ENCODE peak calls at places on chromosomes 3 and 15, in eight cellular contexts. N, B, H, J, C, U, I and W are unnamed samples.

GRCh38 chr3:114756506-114757279 is 390.4 kb downstream of the ZBTB20 start:
- DNase-seq in U (no peak), B (no peak), H (no peak), J (no peak), N (no peak), I (no peak), C (no peak), W (peak; percentile 68)

GRCh38 chr15:100849021-100849831 is 30.4 kb upstream of the ALDH1A3 start:
- DNase-seq in J (peak; percentile 37), C (peak; percentile 85), B (peak; percentile 32), I (peak; percentile 72), U (peak; percentile 30), N (no peak), H (peak; percentile 54), W (peak; percentile 77)

GRCh38 chr3:27591321-27591711 is 107.1 kb upstream of the SLC4A7 start:
- DNase-seq in H (no peak), C (no peak), U (no peak), J (no peak), B (no peak), N (no peak), I (no peak), W (no peak)

GRCh38 chr3:169264711-169265110 is 398.8 kb downstream of the MECOM start:
- DNase-seq in H (peak; percentile 96), C (peak; percentile 72), N (no peak), U (no peak), I (no peak), J (peak; percentile 70), B (no peak), W (no peak)

GRCh38 chr15:51094606-51095569 is at the start of gene TNFAIP8L3:
- DNase-seq in H (peak; percentile 20), I (no peak), U (no peak), N (peak; percentile 78), J (no peak), B (no peak), C (peak; percentile 44), W (no peak)

GRCh38 chr3:17357035-17357710 is 385.3 kb downstream of the TBC1D5 start:
- DNase-seq in N (no peak), J (no peak), C (no peak), H (no peak), U (no peak), B (no peak), I (no peak), W (no peak)

GRCh38 chr3:187750041-187750512 is 4.8 kb upstream of the BCL6 start:
- DNase-seq in I (no peak), J (peak; percentile 84), C (no peak), N (no peak), B (no peak), U (no peak), H (peak; percentile 40), W (peak; percentile 78)

GRCh38 chr3:123447416-123447748 is 1.5 kb downstream of the ADCY5 start:
- DNase-seq in J (no peak), N (no peak), B (no peak), C (no peak), U (no peak), I (no peak), H (no peak), W (peak; percentile 76)

GRCh38 chr15:85976102-85976501 is 103.6 kb upstream of the AGBL1 start:
- DNase-seq in I (no peak), N (no peak), H (no peak), C (no peak), U (no peak), J (no peak), B (no peak), W (no peak)

GRCh38 chr15:68404056-68404798 is 27.7 kb downstream of the ITGA11 start:
- DNase-seq in H (no peak), I (no peak), B (no peak), C (no peak), U (no peak), J (no peak), N (peak; percentile 48), W (peak; percentile 37)

GRCh38 chr15:78234515-78235040 is at the start of gene ACSBG1:
- DNase-seq in B (no peak), H (no peak), U (no peak), J (no peak), I (peak; percentile 37), C (no peak), N (no peak), W (peak; percentile 47)

GRCh38 chr3:50365080-50365841 is 5.9 kb upstream of the TMEM115 start:
- DNase-seq in J (peak; percentile 95), N (peak; percentile 87), I (peak; percentile 92), B (peak; percentile 45), U (peak; percentile 92), C (peak; percentile 44), H (peak; percentile 81), W (peak; percentile 93)

GRCh38 chr15:101307048-101307896 is 12.2 kb upstream of the SNRPA1 start:
- DNase-seq in B (no peak), C (no peak), U (no peak), J (no peak), H (no peak), N (peak; percentile 58), I (peak; percentile 48), W (peak; percentile 46)

GRCh38 chr15:25900901-25901300 is 37.8 kb upstream of the ATP10A start:
- DNase-seq in J (no peak), C (peak; percentile 79), N (no peak), H (no peak), I (no peak), B (no peak), U (no peak), W (no peak)

GRCh38 chr3:67349551-67350174 is 304.7 kb downstream of the SUCLG2 start:
- DNase-seq in N (no peak), C (no peak), I (no peak), B (no peak), H (no peak), U (peak; percentile 48), J (no peak), W (no peak)

GRCh38 chr15:34795267-34796081 is at the start of gene ACTC1:
- DNase-seq in N (peak; percentile 86), B (no peak), J (peak; percentile 27), U (no peak), I (peak; percentile 60), H (no peak), C (peak; percentile 76), W (peak; percentile 72)